ENCODE peak calls at places on chromosomes 7 and 10, in six cellular contexts. One of them, this sample, is unnamed.

GRCh38 chr7:100895956-100896742 is 461 bp upstream of the ACHE start:
- DNase-seq in amniotic stem cell: no peak
- DNase-seq in choroid plexus epithelial cell: no peak
- DNase-seq in AG09319: no peak
- DNase-seq in Peyer's patch: peak; percentile 84
- DNase-seq in fibroblast of the conjunctiva: no peak
- DNase-seq in this sample: no peak

GRCh38 chr10:129833366-129833765 is 130.7 kb downstream of the EBF3 start:
- DNase-seq in AG09319: no peak
- DNase-seq in amniotic stem cell: no peak
- DNase-seq in choroid plexus epithelial cell: no peak
- DNase-seq in fibroblast of the conjunctiva: no peak
- DNase-seq in Peyer's patch: no peak
- DNase-seq in this sample: no peak

GRCh38 chr7:93958651-93959050 is 37.1 kb downstream of the GNG11 start:
- DNase-seq in amniotic stem cell: no peak
- DNase-seq in AG09319: no peak
- DNase-seq in fibroblast of the conjunctiva: no peak
- DNase-seq in Peyer's patch: no peak
- DNase-seq in choroid plexus epithelial cell: no peak
- DNase-seq in this sample: no peak

GRCh38 chr10:56212951-56213350 is 148.1 kb downstream of the ZWINT start:
- DNase-seq in choroid plexus epithelial cell: no peak
- DNase-seq in fibroblast of the conjunctiva: no peak
- DNase-seq in AG09319: no peak
- DNase-seq in Peyer's patch: no peak
- DNase-seq in amniotic stem cell: no peak
- DNase-seq in this sample: no peak

GRCh38 chr7:1498370-1499305 is 5.6 kb downstream of the INTS1 start:
- DNase-seq in choroid plexus epithelial cell: no peak
- DNase-seq in AG09319: no peak
- DNase-seq in fibroblast of the conjunctiva: no peak
- DNase-seq in Peyer's patch: no peak
- DNase-seq in amniotic stem cell: no peak
- DNase-seq in this sample: no peak

GRCh38 chr7:122886357-122887081 is at the start of gene CADPS2:
- DNase-seq in Peyer's patch: peak; percentile 87
- DNase-seq in amniotic stem cell: peak; percentile 84
- DNase-seq in AG09319: peak; percentile 62
- DNase-seq in choroid plexus epithelial cell: peak; percentile 93
- DNase-seq in fibroblast of the conjunctiva: peak; percentile 49
- DNase-seq in this sample: peak; percentile 92

GRCh38 chr7:88106430-88106829 is 113.4 kb downstream of the SRI start:
- DNase-seq in AG09319: no peak
- DNase-seq in choroid plexus epithelial cell: no peak
- DNase-seq in Peyer's patch: no peak
- DNase-seq in fibroblast of the conjunctiva: no peak
- DNase-seq in amniotic stem cell: no peak
- DNase-seq in this sample: no peak

GRCh38 chr7:130441408-130441854 is 615 bp upstream of the CEP41 start:
- DNase-seq in choroid plexus epithelial cell: peak; percentile 26
- DNase-seq in AG09319: no peak
- DNase-seq in Peyer's patch: no peak
- DNase-seq in amniotic stem cell: no peak
- DNase-seq in fibroblast of the conjunctiva: no peak
- DNase-seq in this sample: no peak

GRCh38 chr10:6473901-6474370 is 106.1 kb downstream of the PRKCQ start:
- DNase-seq in amniotic stem cell: no peak
- DNase-seq in choroid plexus epithelial cell: peak; percentile 15
- DNase-seq in Peyer's patch: no peak
- DNase-seq in fibroblast of the conjunctiva: no peak
- DNase-seq in AG09319: no peak
- DNase-seq in this sample: no peak

GRCh38 chr10:122910310-122910709 is at the start of gene FAM24A:
- DNase-seq in Peyer's patch: no peak
- DNase-seq in fibroblast of the conjunctiva: no peak
- DNase-seq in AG09319: no peak
- DNase-seq in amniotic stem cell: no peak
- DNase-seq in choroid plexus epithelial cell: no peak
- DNase-seq in this sample: no peak

GRCh38 chr10:47087667-47088066 is 176.4 kb downstream of the PTPN20 start:
- DNase-seq in amniotic stem cell: no peak
- DNase-seq in choroid plexus epithelial cell: no peak
- DNase-seq in Peyer's patch: no peak
- DNase-seq in AG09319: no peak
- DNase-seq in fibroblast of the conjunctiva: no peak
- DNase-seq in this sample: no peak

This sample was measured in H54.